ENCODE peak calls at places on chromosomes 2 and 18, in nine cellular contexts. One of them, this sample, is unnamed.
A peak's percentile ranks its signal among the peaks of the same experiment; 100 is the strongest.

GRCh38 chr18:70243131-70243530 is 37.6 kb upstream of the RTTN start:
- DNase-seq in nephron progenitor cell: no peak
- DNase-seq in tibial nerve: no peak
- DNase-seq in H7: no peak
- DNase-seq in NCI-H1436: no peak
- DNase-seq in T-cell: no peak
- DNase-seq in astrocyte of the hippocampus: peak; percentile 55
- DNase-seq in M059J: peak; percentile 35
- DNase-seq in activated CD4-positive, alpha-beta T cell treated with anti-CD3 and anti-CD28 coated beads, Interleukin-2, amount 50 U/mL, for 4 hours: no peak
- DNase-seq in this sample: no peak

GRCh38 chr2:32009479-32010256 is 1.1 kb downstream of the MEMO1 start:
- DNase-seq in H7: peak; percentile 74
- DNase-seq in T-cell: peak; percentile 48
- DNase-seq in astrocyte of the hippocampus: peak; percentile 63
- DNase-seq in M059J: peak; percentile 33
- DNase-seq in tibial nerve: no peak
- DNase-seq in nephron progenitor cell: peak; percentile 52
- DNase-seq in NCI-H1436: no peak
- DNase-seq in activated CD4-positive, alpha-beta T cell treated with anti-CD3 and anti-CD28 coated beads, Interleukin-2, amount 50 U/mL, for 4 hours: peak; percentile 19
- DNase-seq in this sample: no peak

GRCh38 chr2:202797944-202798343 is 73.6 kb downstream of the ICA1L start:
- DNase-seq in M059J: no peak
- DNase-seq in activated CD4-positive, alpha-beta T cell treated with anti-CD3 and anti-CD28 coated beads, Interleukin-2, amount 50 U/mL, for 4 hours: no peak
- DNase-seq in T-cell: no peak
- DNase-seq in astrocyte of the hippocampus: no peak
- DNase-seq in NCI-H1436: no peak
- DNase-seq in tibial nerve: no peak
- DNase-seq in H7: no peak
- DNase-seq in nephron progenitor cell: no peak
- DNase-seq in this sample: no peak

GRCh38 chr2:240162531-240162930 is 22.1 kb upstream of the OTOS start:
- DNase-seq in nephron progenitor cell: no peak
- DNase-seq in tibial nerve: no peak
- DNase-seq in NCI-H1436: no peak
- DNase-seq in M059J: no peak
- DNase-seq in astrocyte of the hippocampus: no peak
- DNase-seq in H7: no peak
- DNase-seq in T-cell: no peak
- DNase-seq in activated CD4-positive, alpha-beta T cell treated with anti-CD3 and anti-CD28 coated beads, Interleukin-2, amount 50 U/mL, for 4 hours: no peak
- DNase-seq in this sample: no peak

GRCh38 chr18:43887491-43887890 is 610.2 kb upstream of the SYT4 start:
- DNase-seq in activated CD4-positive, alpha-beta T cell treated with anti-CD3 and anti-CD28 coated beads, Interleukin-2, amount 50 U/mL, for 4 hours: no peak
- DNase-seq in astrocyte of the hippocampus: no peak
- DNase-seq in M059J: no peak
- DNase-seq in NCI-H1436: no peak
- DNase-seq in tibial nerve: no peak
- DNase-seq in H7: no peak
- DNase-seq in T-cell: no peak
- DNase-seq in nephron progenitor cell: no peak
- DNase-seq in this sample: no peak

GRCh38 chr18:11251891-11252270 is 102.5 kb upstream of the PIEZO2 start:
- DNase-seq in NCI-H1436: no peak
- DNase-seq in activated CD4-positive, alpha-beta T cell treated with anti-CD3 and anti-CD28 coated beads, Interleukin-2, amount 50 U/mL, for 4 hours: no peak
- DNase-seq in tibial nerve: no peak
- DNase-seq in M059J: peak; percentile 74
- DNase-seq in H7: no peak
- DNase-seq in astrocyte of the hippocampus: no peak
- DNase-seq in nephron progenitor cell: no peak
- DNase-seq in T-cell: no peak
- DNase-seq in this sample: peak; percentile 7

GRCh38 chr2:40287815-40288214 is 164.1 kb downstream of the SLC8A1 start:
- DNase-seq in M059J: no peak
- DNase-seq in NCI-H1436: no peak
- DNase-seq in T-cell: no peak
- DNase-seq in activated CD4-positive, alpha-beta T cell treated with anti-CD3 and anti-CD28 coated beads, Interleukin-2, amount 50 U/mL, for 4 hours: no peak
- DNase-seq in tibial nerve: no peak
- DNase-seq in astrocyte of the hippocampus: no peak
- DNase-seq in H7: no peak
- DNase-seq in nephron progenitor cell: no peak
- DNase-seq in this sample: no peak

GRCh38 chr2:28997847-28998735 is 17.0 kb downstream of the TOGARAM2 start:
- DNase-seq in tibial nerve: no peak
- DNase-seq in M059J: no peak
- DNase-seq in nephron progenitor cell: no peak
- DNase-seq in H7: peak; percentile 57
- DNase-seq in NCI-H1436: no peak
- DNase-seq in activated CD4-positive, alpha-beta T cell treated with anti-CD3 and anti-CD28 coated beads, Interleukin-2, amount 50 U/mL, for 4 hours: no peak
- DNase-seq in astrocyte of the hippocampus: no peak
- DNase-seq in T-cell: no peak
- DNase-seq in this sample: no peak

GRCh38 chr18:57741273-57741672 is 61.8 kb downstream of the ATP8B1 start:
- DNase-seq in M059J: no peak
- DNase-seq in NCI-H1436: no peak
- DNase-seq in tibial nerve: no peak
- DNase-seq in activated CD4-positive, alpha-beta T cell treated with anti-CD3 and anti-CD28 coated beads, Interleukin-2, amount 50 U/mL, for 4 hours: no peak
- DNase-seq in T-cell: no peak
- DNase-seq in astrocyte of the hippocampus: no peak
- DNase-seq in H7: no peak
- DNase-seq in nephron progenitor cell: no peak
- DNase-seq in this sample: no peak

GRCh38 chr2:150234787-150235512 is 252.5 kb downstream of the RND3 start:
- DNase-seq in H7: no peak
- DNase-seq in tibial nerve: no peak
- DNase-seq in nephron progenitor cell: no peak
- DNase-seq in astrocyte of the hippocampus: peak; percentile 72
- DNase-seq in activated CD4-positive, alpha-beta T cell treated with anti-CD3 and anti-CD28 coated beads, Interleukin-2, amount 50 U/mL, for 4 hours: no peak
- DNase-seq in M059J: peak; percentile 87
- DNase-seq in T-cell: no peak
- DNase-seq in NCI-H1436: peak; percentile 72
- DNase-seq in this sample: peak; percentile 94

GRCh38 chr2:235669269-235669831 is 175.5 kb downstream of the AGAP1 start:
- DNase-seq in H7: peak; percentile 94
- DNase-seq in astrocyte of the hippocampus: peak; percentile 90
- DNase-seq in nephron progenitor cell: peak; percentile 86
- DNase-seq in activated CD4-positive, alpha-beta T cell treated with anti-CD3 and anti-CD28 coated beads, Interleukin-2, amount 50 U/mL, for 4 hours: no peak
- DNase-seq in M059J: peak; percentile 64
- DNase-seq in NCI-H1436: peak; percentile 91
- DNase-seq in T-cell: peak; percentile 8
- DNase-seq in tibial nerve: peak; percentile 31
- DNase-seq in this sample: no peak

GRCh38 chr2:216604458-216604857 is 28.8 kb upstream of the IGFBP2 start:
- DNase-seq in tibial nerve: no peak
- DNase-seq in NCI-H1436: no peak
- DNase-seq in H7: no peak
- DNase-seq in T-cell: no peak
- DNase-seq in astrocyte of the hippocampus: no peak
- DNase-seq in nephron progenitor cell: no peak
- DNase-seq in M059J: no peak
- DNase-seq in activated CD4-positive, alpha-beta T cell treated with anti-CD3 and anti-CD28 coated beads, Interleukin-2, amount 50 U/mL, for 4 hours: no peak
- DNase-seq in this sample: no peak

GRCh38 chr2:162333968-162334367 is 10.0 kb upstream of the GCA start:
- DNase-seq in activated CD4-positive, alpha-beta T cell treated with anti-CD3 and anti-CD28 coated beads, Interleukin-2, amount 50 U/mL, for 4 hours: peak; percentile 12
- DNase-seq in H7: peak; percentile 24
- DNase-seq in astrocyte of the hippocampus: no peak
- DNase-seq in NCI-H1436: no peak
- DNase-seq in tibial nerve: no peak
- DNase-seq in T-cell: peak; percentile 11
- DNase-seq in nephron progenitor cell: peak; percentile 16
- DNase-seq in M059J: peak; percentile 31
- DNase-seq in this sample: no peak

GRCh38 chr18:34913837-34914755 is 127.1 kb upstream of the MAPRE2 start:
- DNase-seq in nephron progenitor cell: no peak
- DNase-seq in NCI-H1436: no peak
- DNase-seq in tibial nerve: no peak
- DNase-seq in H7: no peak
- DNase-seq in astrocyte of the hippocampus: peak; percentile 15
- DNase-seq in activated CD4-positive, alpha-beta T cell treated with anti-CD3 and anti-CD28 coated beads, Interleukin-2, amount 50 U/mL, for 4 hours: no peak
- DNase-seq in T-cell: no peak
- DNase-seq in M059J: peak; percentile 30
- DNase-seq in this sample: no peak

GRCh38 chr2:176124358-176125214 is 2.1 kb downstream of the HOXD9 start:
- DNase-seq in M059J: no peak
- DNase-seq in T-cell: no peak
- DNase-seq in NCI-H1436: no peak
- DNase-seq in tibial nerve: no peak
- DNase-seq in activated CD4-positive, alpha-beta T cell treated with anti-CD3 and anti-CD28 coated beads, Interleukin-2, amount 50 U/mL, for 4 hours: no peak
- DNase-seq in nephron progenitor cell: no peak
- DNase-seq in H7: peak; percentile 52
- DNase-seq in astrocyte of the hippocampus: no peak
- DNase-seq in this sample: no peak

GRCh38 chr2:1609706-1610485 is 134.4 kb downstream of the PXDN start:
- DNase-seq in tibial nerve: no peak
- DNase-seq in H7: peak; percentile 33
- DNase-seq in activated CD4-positive, alpha-beta T cell treated with anti-CD3 and anti-CD28 coated beads, Interleukin-2, amount 50 U/mL, for 4 hours: no peak
- DNase-seq in NCI-H1436: no peak
- DNase-seq in nephron progenitor cell: no peak
- DNase-seq in T-cell: no peak
- DNase-seq in M059J: no peak
- DNase-seq in astrocyte of the hippocampus: no peak
- DNase-seq in this sample: no peak

This sample was measured in GM04504.